ENCODE peak calls at places on chromosomes 11 and 22, in nine cellular contexts. W is NB4; A is CD8-positive, alpha-beta T cell; D is HT1080; N is left ventricle myocardium inferior; C is stimulated activated CD4-positive, alpha-beta T cell treated with anti-CD3 and anti-CD28 coated beads, Interleukin-12 subunit alpha, Interleukin-12 subunit beta, amount 100 ng/mL, for 4 hours; J is retinal pigment epithelial cell; M is mammary epithelial cell; F is stimulated activated CD8-positive, alpha-beta memory T cell treated with anti-CD3 and anti-CD28 coated beads, Interleukin-15, amount 100 ng/mL, for 24 hours. P is an unnamed sample.

GRCh38 chr11:47514825-47515647 is 37.9 kb downstream of the CELF1 start:
- DNase-seq in W (peak), A (no peak), D (peak), N (no peak), C (peak), J (no peak), M (peak), F (no peak), P (peak)

GRCh38 chr11:86795962-86796361 is 4.4 kb upstream of the PRSS23 start:
- DNase-seq in W (no peak), A (no peak), D (no peak), N (no peak), C (no peak), J (no peak), M (peak), F (no peak), P (no peak)

GRCh38 chr11:128968916-128969315 is 26.2 kb upstream of the TP53AIP1 start:
- DNase-seq in W (no peak), A (no peak), D (no peak), N (no peak), C (no peak), J (no peak), M (no peak), F (no peak), P (no peak)

GRCh38 chr11:75802022-75802912 is 12.7 kb upstream of the UVRAG start:
- DNase-seq in W (no peak), A (no peak), D (no peak), N (no peak), C (no peak), J (no peak), M (no peak), F (no peak), P (no peak)

GRCh38 chr11:128904872-128905344 is 13.8 kb downstream of the KCNJ5 start:
- DNase-seq in W (peak), A (no peak), D (no peak), N (peak), C (no peak), J (no peak), M (peak), F (no peak), P (peak)

GRCh38 chr11:44601471-44602370 is 36.3 kb downstream of the CD82 start:
- DNase-seq in W (no peak), A (no peak), D (no peak), N (no peak), C (peak), J (no peak), M (no peak), F (no peak), P (no peak)

GRCh38 chr11:134784525-134784924 is 372.5 kb upstream of the B3GAT1 start:
- DNase-seq in W (no peak), A (no peak), D (no peak), N (no peak), C (no peak), J (no peak), M (no peak), F (no peak), P (no peak)

GRCh38 chr11:29452131-29452530 is 564.7 kb downstream of the KCNA4 start:
- DNase-seq in W (no peak), A (no peak), D (peak), N (no peak), C (no peak), J (no peak), M (peak), F (no peak), P (peak)

GRCh38 chr11:62713343-62713742 is 5.9 kb downstream of the GNG3 start:
- DNase-seq in W (no peak), A (no peak), D (no peak), N (no peak), C (no peak), J (no peak), M (no peak), F (no peak), P (no peak)

GRCh38 chr22:19466848-19467752 is 11.9 kb downstream of the UFD1 start:
- DNase-seq in W (no peak), A (no peak), D (no peak), N (no peak), C (no peak), J (no peak), M (no peak), F (no peak), P (no peak)

GRCh38 chr11:108961095-108961494 is 296.2 kb downstream of the DDX10 start:
- DNase-seq in W (peak), A (no peak), D (no peak), N (no peak), C (no peak), J (no peak), M (no peak), F (no peak), P (no peak)

GRCh38 chr11:115607621-115608191 is 103.5 kb upstream of the CADM1 start:
- DNase-seq in W (no peak), A (no peak), D (no peak), N (peak), C (no peak), J (peak), M (no peak), F (no peak), P (no peak)

GRCh38 chr11:70323811-70324210 is 53.3 kb downstream of the PPFIA1 start:
- DNase-seq in W (no peak), A (no peak), D (no peak), N (no peak), C (no peak), J (no peak), M (peak), F (no peak), P (no peak)

GRCh38 chr11:133946541-133947297 is 10.0 kb downstream of the IGSF9B start:
- DNase-seq in W (no peak), A (no peak), D (no peak), N (peak), C (no peak), J (no peak), M (no peak), F (no peak), P (no peak)

GRCh38 chr11:46367244-46367915 is 14.1 kb upstream of the MDK start:
- DNase-seq in W (peak), A (peak), D (peak), N (peak), C (peak), J (no peak), M (no peak), F (peak), P (peak)

GRCh38 chr11:10604340-10604748 is 35.9 kb upstream of the LYVE1 start:
- DNase-seq in W (peak), A (no peak), D (no peak), N (peak), C (no peak), J (no peak), M (peak), F (no peak), P (no peak)

GRCh38 chr11:72648737-72649136 is 25.5 kb downstream of the PDE2A start:
- DNase-seq in W (no peak), A (peak), D (no peak), N (no peak), C (no peak), J (no peak), M (no peak), F (no peak), P (no peak)

GRCh38 chr11:18171377-18172000 is 1.1 kb upstream of the MRGPRX4 start:
- DNase-seq in W (peak), A (no peak), D (peak), N (no peak), C (no peak), J (no peak), M (peak), F (no peak), P (peak)

GRCh38 chr11:14258177-14258935 is 100.6 kb downstream of the RRAS2 start:
- DNase-seq in W (peak), A (no peak), D (peak), N (no peak), C (no peak), J (peak), M (peak), F (no peak), P (peak)

GRCh38 chr11:134863294-134863693 is 451.3 kb upstream of the B3GAT1 start:
- DNase-seq in W (no peak), A (no peak), D (no peak), N (no peak), C (no peak), J (no peak), M (no peak), F (no peak), P (no peak)